ENCODE peak calls at places on chromosomes 4 and X, in nine cellular contexts. I is Peyer's patch; R is adipocyte; K is HCT116; V is thyroid gland; D is upper lobe of right lung; W is lower lobe of right lung; H is naive thymus-derived CD4-positive, alpha-beta T cell; E is left lung. Z is an unnamed sample.

GRCh38 chr4:112516401-112517066 is 554 bp upstream of the NEUROG2 start:
- DNase-seq in I (no peak), R (no peak), K (no peak), V (no peak), D (no peak), W (no peak), H (peak; percentile 28), E (no peak), Z (no peak)

GRCh38 chr4:56653461-56654237 is 27.4 kb downstream of the HOPX start:
- DNase-seq in I (no peak), R (no peak), K (no peak), V (no peak), D (no peak), W (no peak), H (peak; percentile 43), E (no peak), Z (peak; percentile 2)

GRCh38 chrX:128891554-128891953 is 631.7 kb downstream of the SMARCA1 start:
- DNase-seq in I (no peak), R (no peak), K (no peak), V (no peak), D (no peak), W (no peak), H (no peak), E (no peak), Z (no peak)

GRCh38 chr4:160129439-160129838 is 1026.6 kb downstream of the RAPGEF2 start:
- DNase-seq in I (no peak), R (peak; percentile 0), K (peak; percentile 18), V (no peak), D (no peak), W (no peak), H (no peak), E (no peak), Z (no peak)

GRCh38 chr4:73583661-73584060 is 36.6 kb downstream of the RASSF6 start:
- DNase-seq in I (no peak), R (no peak), K (no peak), V (no peak), D (no peak), W (no peak), H (no peak), E (no peak), Z (no peak)

GRCh38 chr4:130110760-130111159 is 1014.8 kb downstream of the C4orf33 start:
- DNase-seq in I (no peak), R (no peak), K (no peak), V (no peak), D (no peak), W (no peak), H (no peak), E (no peak), Z (no peak)

GRCh38 chrX:29952016-29952415 is 263.3 kb upstream of the MAGEB2 start:
- DNase-seq in I (no peak), R (peak; percentile 1), K (no peak), V (no peak), D (no peak), W (no peak), H (no peak), E (no peak), Z (no peak)

GRCh38 chr4:39922389-39922788 is 55.3 kb downstream of the PDS5A start:
- DNase-seq in I (no peak), R (no peak), K (no peak), V (no peak), D (no peak), W (no peak), H (no peak), E (no peak), Z (no peak)

GRCh38 chrX:67585401-67585800 is 41.6 kb downstream of the AR start:
- DNase-seq in I (no peak), R (no peak), K (no peak), V (no peak), D (no peak), W (no peak), H (no peak), E (no peak), Z (no peak)

GRCh38 chrX:386239-386767 is 404 bp downstream of the PPP2R3B start:
- DNase-seq in I (no peak), R (peak; percentile 3), K (no peak), V (peak; percentile 13), D (no peak), W (no peak), H (peak; percentile 57), E (no peak), Z (no peak)

GRCh38 chrX:68498508-68499379 is at the start of gene YIPF6:
- DNase-seq in I (peak; percentile 80), R (peak; percentile 85), K (peak; percentile 40), V (peak; percentile 77), D (peak; percentile 89), W (peak; percentile 87), H (peak; percentile 69), E (peak; percentile 87), Z (peak; percentile 34)

GRCh38 chr4:145498430-145498829 is 16.8 kb downstream of the SMAD1 start:
- DNase-seq in I (no peak), R (no peak), K (no peak), V (no peak), D (no peak), W (no peak), H (no peak), E (no peak), Z (no peak)

GRCh38 chr4:1022051-1022738 is 10.8 kb downstream of the FGFRL1 start:
- DNase-seq in I (no peak), R (no peak), K (no peak), V (no peak), D (no peak), W (no peak), H (no peak), E (no peak), Z (no peak)

GRCh38 chr4:88158360-88159136 is at the start of gene ABCG2:
- DNase-seq in I (peak; percentile 88), R (peak; percentile 69), K (no peak), V (peak; percentile 9), D (peak; percentile 84), W (peak; percentile 68), H (peak; percentile 66), E (peak; percentile 39), Z (peak; percentile 21)

GRCh38 chr4:139913398-139913990 is 240.5 kb downstream of the MAML3 start:
- DNase-seq in I (no peak), R (peak; percentile 51), K (no peak), V (no peak), D (no peak), W (no peak), H (no peak), E (no peak), Z (no peak)

GRCh38 chr4:143353797-143354196 is 17.1 kb downstream of the GAB1 start:
- DNase-seq in I (no peak), R (no peak), K (no peak), V (no peak), D (no peak), W (no peak), H (no peak), E (no peak), Z (no peak)
- H3K4me1 ChIP-seq in I (no peaks in the 10 kb centered on the region), R (peaks cover 23% of the 10 kb centered on the region), K (peaks cover 6% of the 10 kb centered on the region), V (peaks cover 17% of the 10 kb centered on the region), D (peaks cover 66% of the 10 kb centered on the region), W (peaks cover 71% of the 10 kb centered on the region), H (no peaks in the 10 kb centered on the region), E (peaks cover 48% of the 10 kb centered on the region), Z (peaks cover 2% of the 10 kb centered on the region)

DNA sequence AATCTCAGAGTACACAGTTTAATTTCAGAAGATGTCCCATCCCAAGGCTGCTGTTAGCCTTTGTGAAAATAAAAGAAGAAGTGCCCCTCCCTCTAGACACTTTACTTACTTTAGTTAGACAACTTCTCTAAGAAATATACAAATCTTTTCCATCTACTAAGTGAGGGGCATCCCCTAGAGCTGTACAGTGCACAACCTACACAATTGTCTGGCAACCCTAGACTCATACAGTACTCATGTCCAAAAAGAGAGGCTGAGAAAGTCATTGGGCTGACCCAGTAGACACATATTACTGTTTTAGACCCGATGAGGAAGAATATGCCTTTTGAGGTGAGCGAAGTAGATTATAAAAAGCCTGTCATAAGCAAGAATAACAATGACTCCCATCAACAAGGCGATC is 297.6 kb downstream of the IDS start:
- DNase-seq in I (no peak), R (no peak), K (no peak), V (no peak), D (no peak), W (no peak), H (no peak), E (no peak), Z (no peak)
- H3K4me3 ChIP-seq in I (no peak overlapping the region), R (no peak overlapping the region), K (no peak overlapping the region), V (no peak overlapping the region), D (no peak overlapping the region), W (no peak overlapping the region), H (no peak overlapping the region), E (no peak overlapping the region), Z (no peak overlapping the region)

DNA sequence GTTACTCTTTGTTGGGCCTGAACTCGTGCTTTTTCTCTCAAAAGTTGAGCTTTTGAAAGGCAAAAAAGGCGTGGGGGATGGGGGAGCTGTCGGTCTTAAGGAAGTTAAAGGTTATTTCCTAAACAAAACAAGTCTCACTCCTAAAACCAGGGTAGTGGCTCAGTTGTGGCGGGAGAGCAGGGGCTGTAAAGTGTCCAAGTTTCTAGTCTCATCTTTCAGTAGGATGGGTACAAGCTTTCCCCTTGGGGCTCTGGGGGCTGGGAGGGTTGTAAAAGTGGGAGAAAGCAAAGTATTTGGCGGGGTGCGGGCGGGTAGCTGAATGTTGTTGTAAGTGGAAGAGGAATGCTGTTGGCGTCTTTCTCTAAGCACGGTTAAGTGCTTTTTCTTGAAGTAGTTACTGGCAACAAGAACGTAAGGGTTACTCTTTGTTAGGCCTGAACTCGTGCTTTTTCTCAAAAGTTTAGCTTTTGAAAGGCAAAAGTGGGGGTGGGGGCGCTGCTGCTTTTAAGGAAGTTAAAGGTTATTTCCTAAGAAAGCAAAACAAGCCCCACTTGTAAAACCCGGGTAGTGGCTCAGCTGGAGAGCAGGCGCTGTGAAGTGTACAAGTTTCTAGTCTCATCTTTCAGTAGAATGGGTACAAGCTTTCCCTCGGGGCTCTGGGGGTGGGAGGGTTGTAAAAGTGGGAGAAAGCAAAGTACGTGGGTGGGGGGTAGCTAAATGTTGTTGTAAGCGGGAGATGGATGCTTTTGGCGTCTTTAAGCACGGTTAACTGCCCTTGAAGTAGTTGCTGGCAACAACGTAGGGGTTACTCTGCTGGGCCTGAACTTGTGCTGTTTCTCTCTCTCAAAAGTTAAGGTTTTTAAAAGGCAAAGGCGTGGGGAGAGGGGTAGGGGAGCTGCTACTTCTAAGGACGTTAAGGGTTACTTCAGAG is 1.1 kb upstream of the WDR1 start:
- DNase-seq in I (peak; percentile 50), R (no peak), K (no peak), V (peak; percentile 95), D (no peak), W (no peak), H (no peak), E (no peak), Z (no peak)
- H3K4me1 ChIP-seq in I (peaks cover 17% of the 10 kb centered on the region), R (peaks cover 16% of the 10 kb centered on the region), K (peaks cover 24% of the 10 kb centered on the region), V (peaks cover 48% of the 10 kb centered on the region), D (peaks cover 46% of the 10 kb centered on the region), W (peaks cover 40% of the 10 kb centered on the region), H (peaks cover 66% of the 10 kb centered on the region), E (peaks cover 20% of the 10 kb centered on the region), Z (peaks cover 77% of the 10 kb centered on the region)

GRCh38 chr4:37516057-37516775 is 170.0 kb downstream of the RELL1 start:
- DNase-seq in I (no peak), R (peak; percentile 3), K (no peak), V (no peak), D (no peak), W (no peak), H (no peak), E (no peak), Z (no peak)

DNA sequence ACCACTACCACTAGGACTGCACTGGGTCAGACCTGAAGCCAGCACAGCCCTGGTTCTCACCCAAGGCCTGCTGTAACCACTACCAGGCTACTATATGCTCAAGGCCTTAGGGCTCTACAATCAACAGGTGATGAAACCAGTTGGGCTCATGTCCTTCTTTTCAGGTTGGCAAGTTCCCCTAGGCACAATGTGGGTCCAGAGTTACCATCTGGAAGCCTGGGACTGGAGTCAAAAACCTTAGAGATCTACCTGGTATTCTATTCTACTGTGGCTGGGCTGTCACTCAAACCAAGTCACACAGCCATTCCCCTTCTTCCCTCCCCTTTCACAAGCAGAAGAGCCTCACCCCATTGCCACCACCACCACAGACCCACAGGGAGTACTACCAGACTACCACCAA is 175.6 kb downstream of the RELL1 start:
- DNase-seq in I (no peak), R (no peak), K (no peak), V (no peak), D (no peak), W (no peak), H (no peak), E (no peak), Z (no peak)
- H3K4me3 ChIP-seq in I (no peak overlapping the region), R (no peak overlapping the region), K (no peak overlapping the region), V (no peak overlapping the region), D (no peak overlapping the region), W (no peak overlapping the region), H (no peak overlapping the region), E (no peak overlapping the region), Z (no peak overlapping the region)